ENCODE peak calls at places on chromosomes 1 and 21, in ten cellular contexts. V, N, Z, R, Q, F, T, M, I and E are unnamed samples.
A peak's percentile ranks its signal among the peaks of the same experiment; 100 is the strongest.

GRCh38 chr1:111778066-111778465 is 22.4 kb downstream of the DDX20 start:
- DNase-seq in V (no peak), R (no peak), M (no peak), N (no peak), I (no peak), T (no peak), Z (no peak), Q (no peak), F (no peak), E (no peak)

GRCh38 chr1:114032271-114033218 is 53.3 kb downstream of the OLFML3 start:
- DNase-seq in Q (no peak), R (peak; percentile 72), V (no peak), F (no peak), M (no peak), T (peak; percentile 85), N (no peak), Z (no peak), I (no peak), E (no peak)

GRCh38 chr1:160046494-160047115 is 14.8 kb upstream of the PIGM start:
- DNase-seq in M (peak; percentile 46), V (peak; percentile 52), N (no peak), I (peak; percentile 57), F (peak; percentile 90), Z (peak; percentile 32), R (peak; percentile 44), T (peak; percentile 36), Q (no peak), E (no peak)

GRCh38 chr1:44405041-44405803 is at the start of gene RNF220:
- DNase-seq in F (no peak), T (peak; percentile 44), Z (peak; percentile 42), Q (peak; percentile 3), I (peak; percentile 26), R (peak; percentile 68), V (peak; percentile 27), M (peak; percentile 70), N (peak; percentile 64), E (peak; percentile 44)

GRCh38 chr1:2496746-2497145 is 20.7 kb downstream of the PLCH2 start:
- DNase-seq in V (no peak), Z (no peak), Q (no peak), F (no peak), T (no peak), R (no peak), M (no peak), I (no peak), N (no peak), E (no peak)

GRCh38 chr1:217660353-217661062 is 29.4 kb downstream of the SPATA17 start:
- DNase-seq in Q (peak; percentile 66), N (no peak), R (peak; percentile 58), M (no peak), T (peak; percentile 100), V (no peak), Z (no peak), I (no peak), F (no peak), E (peak; percentile 55)

GRCh38 chr1:185317886-185318310 is 855 bp upstream of the IVNS1ABP start:
- DNase-seq in V (no peak), T (peak; percentile 83), N (no peak), Q (no peak), R (peak; percentile 27), F (peak; percentile 65), I (peak; percentile 14), M (peak; percentile 28), Z (peak; percentile 50), E (no peak)

GRCh38 chr1:164644774-164645634 is 86.0 kb downstream of the PBX1 start:
- DNase-seq in T (peak; percentile 33), M (no peak), Z (no peak), N (no peak), I (no peak), R (peak; percentile 49), F (no peak), V (no peak), Q (no peak), E (peak; percentile 8)

GRCh38 chr1:153233448-153233847 is 16.1 kb downstream of the PRR9 start:
- DNase-seq in Z (no peak), T (no peak), F (no peak), N (no peak), Q (no peak), V (no peak), M (no peak), I (no peak), R (no peak), E (no peak)

GRCh38 chr1:10796029-10796944 is at the start of gene CASZ1:
- DNase-seq in I (peak; percentile 79), N (peak; percentile 86), Q (peak; percentile 51), R (peak; percentile 89), F (peak; percentile 90), M (peak; percentile 86), T (peak; percentile 76), V (peak; percentile 82), Z (peak; percentile 87), E (peak; percentile 50)

GRCh38 chr1:84753516-84754375 is 63.5 kb upstream of the SSX2IP start:
- DNase-seq in N (peak; percentile 64), T (peak; percentile 63), V (peak; percentile 61), Q (peak; percentile 41), Z (peak; percentile 70), F (peak; percentile 85), M (peak; percentile 24), I (peak; percentile 58), R (peak; percentile 64), E (peak; percentile 31)

GRCh38 chr21:36203603-36203889 is 46.9 kb downstream of the DOP1B start:
- DNase-seq in T (peak; percentile 91), Z (no peak), R (peak; percentile 78), I (no peak), N (no peak), V (no peak), M (no peak), Q (peak; percentile 60), F (no peak), E (peak; percentile 33)

GRCh38 chr1:53091841-53092645 is 30.0 kb downstream of the PODN start:
- DNase-seq in T (no peak), Q (no peak), I (no peak), Z (no peak), N (no peak), M (peak; percentile 74), R (peak; percentile 77), V (no peak), F (no peak), E (no peak)

DNA sequence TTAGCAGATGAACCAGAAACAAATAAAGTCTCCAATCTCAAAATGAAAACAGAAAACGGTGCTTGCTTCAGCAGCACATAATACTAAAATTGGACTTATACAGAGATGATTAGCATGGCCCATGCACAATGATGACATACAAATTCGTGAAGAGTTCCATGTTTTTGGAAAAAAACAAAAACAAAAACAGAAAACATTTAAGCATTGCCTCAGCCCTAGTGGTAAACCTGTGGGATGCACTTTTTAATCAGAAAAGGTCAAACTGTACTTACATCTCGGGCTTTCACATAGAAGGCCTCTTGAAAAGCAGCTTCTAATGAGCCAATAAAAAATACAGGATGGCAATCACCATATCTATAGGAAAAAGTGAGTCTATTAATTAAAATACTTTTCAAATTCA is 159.1 kb upstream of the DMRTA2 start:
- DNase-seq in F (no peak), Q (no peak), R (no peak), V (no peak), Z (no peak), I (no peak), T (no peak), N (no peak), M (no peak), E (no peak)
- TF ChIP-seq CTCF in F (no peak), Q (no peak), R (no peak), V (no peak), Z (no peak), I (no peak), T (no peak), N (no peak), M (no peak), E (no peak)

GRCh38 chr1:227357229-227358078 is 39.2 kb upstream of the CDC42BPA start:
- DNase-seq in N (no peak), V (peak; percentile 78), Z (peak; percentile 62), I (peak; percentile 67), Q (peak; percentile 74), T (peak; percentile 80), M (peak; percentile 84), F (peak; percentile 72), R (peak; percentile 68), E (no peak)
- H3K4me3 ChIP-seq in N (no peak overlapping the region), V (no peak overlapping the region), Z (no peak overlapping the region), I (no peak overlapping the region), Q (no peak overlapping the region), T (no peak overlapping the region), M (no peak overlapping the region), F (no peak overlapping the region), R (no peak overlapping the region), E (no peak overlapping the region)

GRCh38 chr1:150484861-150485260 is 2.4 kb upstream of the TARS2 start:
- DNase-seq in F (no peak), I (no peak), V (no peak), Q (no peak), Z (no peak), T (peak; percentile 58), N (no peak), M (no peak), R (peak; percentile 59), E (peak; percentile 20)

GRCh38 chr1:150487763-150488115 is 520 bp downstream of the TARS2 start:
- DNase-seq in F (peak; percentile 46), Z (no peak), R (no peak), T (no peak), V (no peak), N (no peak), M (no peak), Q (no peak), I (no peak), E (no peak)

GRCh38 chr1:150484431-150484830 is 2.8 kb upstream of the TARS2 start:
- DNase-seq in N (no peak), F (peak; percentile 14), I (no peak), Q (no peak), M (no peak), R (peak; percentile 70), V (no peak), T (peak; percentile 95), Z (no peak), E (no peak)

DNA sequence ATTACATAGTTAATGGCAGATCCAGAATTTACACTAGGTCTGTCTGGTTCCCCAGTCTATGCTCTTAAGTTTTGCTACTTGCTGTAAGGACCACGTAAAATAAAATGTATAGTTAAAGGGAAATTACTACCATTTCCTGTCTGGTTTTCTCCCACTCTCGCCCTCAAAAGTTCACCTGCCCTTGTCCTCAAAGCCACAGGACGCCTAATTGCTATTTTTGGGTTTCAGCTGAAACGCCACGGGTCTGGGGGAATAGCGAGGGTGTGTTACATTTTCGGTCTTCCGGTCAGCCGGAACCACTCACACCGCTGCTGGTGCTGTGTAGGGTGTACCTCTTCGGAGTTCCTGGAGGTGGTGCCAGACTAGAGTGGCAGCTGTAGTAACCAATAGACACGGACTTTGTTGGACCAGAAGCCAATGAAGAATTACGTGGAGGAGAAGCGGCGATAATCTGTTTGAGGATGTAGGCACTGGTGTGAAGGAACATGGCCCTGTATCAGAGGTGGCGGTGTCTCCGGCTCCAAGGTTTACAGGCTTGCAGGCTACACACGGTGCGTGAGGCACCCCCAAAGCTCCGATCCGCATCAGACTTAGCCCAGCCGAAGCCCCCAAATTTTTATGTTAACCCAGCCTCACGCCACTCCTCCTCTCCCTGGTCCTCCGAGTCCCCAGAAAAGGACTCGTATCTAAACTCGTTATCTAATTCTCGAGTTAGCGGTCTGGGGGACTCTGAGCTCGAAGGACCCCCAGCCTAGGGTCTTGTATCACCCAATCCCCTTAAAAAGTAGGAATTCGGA is at the start of gene TARS2:
- DNase-seq in Z (peak; percentile 98), V (peak; percentile 96), F (peak; percentile 99), R (peak; percentile 99), I (peak; percentile 88), M (peak; percentile 98), T (peak; percentile 95), N (peak; percentile 93), Q (peak; percentile 98), E (peak; percentile 97)
- TF ChIP-seq CTCF in Z (no peak), V (peak; percentile 12), F (peak; percentile 19), R (no peak), I (peak; percentile 33), M (peak; percentile 32), T (no peak), N (peak; percentile 29), Q (no peak), E (peak; percentile 16)

GRCh38 chr21:45003331-45004058 is 63.7 kb downstream of the SLX9 start:
- DNase-seq in I (peak; percentile 13), M (no peak), Z (no peak), T (no peak), F (peak; percentile 66), Q (no peak), V (peak; percentile 3), R (peak; percentile 31), N (peak; percentile 39), E (no peak)
- H3K4me3 ChIP-seq in I (no peak overlapping the region), M (no peak overlapping the region), Z (no peak overlapping the region), T (no peak overlapping the region), F (no peak overlapping the region), Q (no peak overlapping the region), V (no peak overlapping the region), R (no peak overlapping the region), N (no peak overlapping the region), E (no peak overlapping the region)